ENCODE peak calls at places on chromosomes 1 and 21, in seven cellular contexts. Y is K562, Q is suprapubic skin, V is cardiac fibroblast, B is stomach, S is nephron progenitor cell, X is progenitor cell of endocrine pancreas. O is an unnamed sample.

GRCh38 chr21:33362044-33362555 is 37.3 kb downstream of the IFNAR1 start:
- DNase-seq in Y (no peak), Q (no peak), V (no peak), B (peak), S (peak), X (no peak), O (no peak)

GRCh38 chr1:59486595-59486994 is 189.7 kb downstream of the FGGY start:
- DNase-seq in Y (no peak), Q (no peak), V (peak), B (no peak), S (no peak), X (no peak), O (no peak)

GRCh38 chr1:210340751-210341328 is 12.1 kb downstream of the HHAT start:
- DNase-seq in Y (no peak), Q (no peak), V (no peak), B (no peak), S (no peak), X (no peak), O (no peak)

GRCh38 chr1:228031276-228031995 is 24.6 kb downstream of the WNT3A start:
- DNase-seq in Y (no peak), Q (peak), V (no peak), B (no peak), S (no peak), X (no peak), O (no peak)

GRCh38 chr21:38619865-38620513 is 121.7 kb upstream of the ERG start:
- DNase-seq in Y (no peak), Q (no peak), V (peak), B (no peak), S (no peak), X (no peak), O (no peak)

GRCh38 chr1:42439940-42440339 is 15.9 kb downstream of the ZMYND12 start:
- DNase-seq in Y (no peak), Q (no peak), V (peak), B (no peak), S (no peak), X (no peak), O (peak)

GRCh38 chr1:151920147-151920546 is 10.8 kb upstream of the THEM4 start:
- DNase-seq in Y (no peak), Q (no peak), V (no peak), B (no peak), S (no peak), X (no peak), O (no peak)

GRCh38 chr1:121483961-121484424 is 299.2 kb downstream of the SRGAP2C start:
- DNase-seq in Y (no peak), Q (no peak), V (peak), B (no peak), S (no peak), X (no peak), O (peak)

GRCh38 chr1:205013683-205014367 is 29.2 kb upstream of the CNTN2 start:
- DNase-seq in Y (no peak), Q (no peak), V (peak), B (peak), S (no peak), X (no peak), O (no peak)

GRCh38 chr1:39609618-39610331 is 29.7 kb downstream of the HEYL start:
- DNase-seq in Y (peak), Q (peak), V (peak), B (peak), S (peak), X (peak), O (peak)

GRCh38 chr21:44874240-44874496 is 678 bp upstream of the PTTG1IP start:
- DNase-seq in Y (no peak), Q (no peak), V (peak), B (no peak), S (no peak), X (no peak), O (no peak)

GRCh38 chr1:180544050-180544449 is 14.7 kb upstream of the OVAAL start:
- DNase-seq in Y (no peak), Q (no peak), V (no peak), B (no peak), S (no peak), X (no peak), O (no peak)

GRCh38 chr21:45408271-45408791 is 3.4 kb downstream of the COL18A1 start:
- DNase-seq in Y (no peak), Q (no peak), V (no peak), B (no peak), S (no peak), X (no peak), O (no peak)

GRCh38 chr1:58620926-58621325 is 43.9 kb upstream of the TACSTD2 start:
- DNase-seq in Y (no peak), Q (no peak), V (peak), B (no peak), S (no peak), X (no peak), O (no peak)

GRCh38 chr1:162248854-162249535 is 127.7 kb downstream of the SPATA46 start:
- DNase-seq in Y (no peak), Q (no peak), V (peak), B (no peak), S (no peak), X (no peak), O (no peak)

GRCh38 chr1:31669786-31670582 is 25.3 kb upstream of the PEF1 start:
- DNase-seq in Y (peak), Q (peak), V (peak), B (peak), S (no peak), X (no peak), O (peak)

GRCh38 chr1:168288311-168289052 is 7.8 kb downstream of the TBX19 start:
- DNase-seq in Y (no peak), Q (no peak), V (peak), B (no peak), S (no peak), X (no peak), O (no peak)

GRCh38 chr1:34316773-34317172 is 140.1 kb downstream of the C1orf94 start:
- DNase-seq in Y (no peak), Q (no peak), V (no peak), B (no peak), S (no peak), X (no peak), O (no peak)

GRCh38 chr1:203146042-203146369 is 18.5 kb downstream of the ADORA1 start:
- DNase-seq in Y (no peak), Q (no peak), V (no peak), B (no peak), S (no peak), X (no peak), O (no peak)

GRCh38 chr1:160260436-160261382 is 1.6 kb downstream of the DCAF8 start:
- DNase-seq in Y (no peak), Q (no peak), V (peak), B (no peak), S (peak), X (no peak), O (peak)

GRCh38 chr1:17232759-17233661 is 15.9 kb upstream of the PADI3 start:
- DNase-seq in Y (no peak), Q (no peak), V (peak), B (no peak), S (no peak), X (no peak), O (peak)

GRCh38 chr21:41507521-41508414 is at the start of gene TMPRSS2:
- DNase-seq in Y (no peak), Q (no peak), V (no peak), B (peak), S (peak), X (peak), O (no peak)

GRCh38 chr1:221979461-221980032 is 237.7 kb upstream of the DUSP10 start:
- DNase-seq in Y (peak), Q (no peak), V (no peak), B (no peak), S (no peak), X (no peak), O (peak)

GRCh38 chr1:153379591-153379990 is 4.2 kb upstream of the S100A12 start:
- DNase-seq in Y (no peak), Q (peak), V (no peak), B (no peak), S (no peak), X (no peak), O (no peak)

GRCh38 chr1:70353641-70354331 is 736 bp downstream of the ANKRD13C start:
- DNase-seq in Y (peak), Q (peak), V (peak), B (no peak), S (peak), X (peak), O (peak)

GRCh38 chr21:45370575-45370974 is 34.4 kb upstream of the COL18A1 start:
- DNase-seq in Y (no peak), Q (no peak), V (no peak), B (no peak), S (no peak), X (no peak), O (no peak)

GRCh38 chr1:45403298-45404079 is 63.2 kb upstream of the MUTYH start:
- DNase-seq in Y (no peak), Q (no peak), V (no peak), B (no peak), S (no peak), X (no peak), O (peak)

GRCh38 chr1:27356628-27357280 is 10.0 kb downstream of the MAP3K6 start:
- DNase-seq in Y (no peak), Q (no peak), V (no peak), B (peak), S (no peak), X (no peak), O (no peak)

GRCh38 chr1:218425647-218426342 is 80.7 kb downstream of the TGFB2 start:
- DNase-seq in Y (no peak), Q (no peak), V (peak), B (no peak), S (no peak), X (no peak), O (peak)

GRCh38 chr1:966603-967295 is 467 bp downstream of the PLEKHN1 start:
- DNase-seq in Y (peak), Q (no peak), V (peak), B (peak), S (peak), X (no peak), O (peak)

GRCh38 chr1:194829492-194829891 is 1643.1 kb upstream of the B3GALT2 start:
- DNase-seq in Y (no peak), Q (no peak), V (no peak), B (no peak), S (no peak), X (no peak), O (no peak)

GRCh38 chr21:16084776-16085364 is 355.1 kb downstream of the USP25 start:
- DNase-seq in Y (no peak), Q (peak), V (peak), B (no peak), S (no peak), X (no peak), O (no peak)

GRCh38 chr1:22256213-22256512 is 113.3 kb upstream of the WNT4 start:
- DNase-seq in Y (no peak), Q (no peak), V (no peak), B (no peak), S (no peak), X (no peak), O (no peak)

GRCh38 chr1:198556969-198557368 is 16.5 kb upstream of the ATP6V1G3 start:
- DNase-seq in Y (no peak), Q (no peak), V (no peak), B (peak), S (no peak), X (no peak), O (no peak)

GRCh38 chr1:118918230-118918939 is 69.8 kb downstream of the TBX15 start:
- DNase-seq in Y (no peak), Q (no peak), V (no peak), B (no peak), S (no peak), X (no peak), O (no peak)

GRCh38 chr1:110163591-110163990 is 13.3 kb downstream of the SLC6A17 start:
- DNase-seq in Y (no peak), Q (no peak), V (no peak), B (no peak), S (no peak), X (no peak), O (no peak)

GRCh38 chr1:7356079-7356478 is 415.0 kb upstream of the VAMP3 start:
- DNase-seq in Y (no peak), Q (no peak), V (no peak), B (no peak), S (no peak), X (no peak), O (no peak)

GRCh38 chr1:155091071-155092051 is 12.7 kb downstream of the EFNA3 start:
- DNase-seq in Y (peak), Q (peak), V (peak), B (peak), S (peak), X (peak), O (peak)

GRCh38 chr21:40846057-40846456 is 901 bp downstream of the DSCAM start:
- DNase-seq in Y (no peak), Q (no peak), V (no peak), B (no peak), S (no peak), X (no peak), O (no peak)

DNA sequence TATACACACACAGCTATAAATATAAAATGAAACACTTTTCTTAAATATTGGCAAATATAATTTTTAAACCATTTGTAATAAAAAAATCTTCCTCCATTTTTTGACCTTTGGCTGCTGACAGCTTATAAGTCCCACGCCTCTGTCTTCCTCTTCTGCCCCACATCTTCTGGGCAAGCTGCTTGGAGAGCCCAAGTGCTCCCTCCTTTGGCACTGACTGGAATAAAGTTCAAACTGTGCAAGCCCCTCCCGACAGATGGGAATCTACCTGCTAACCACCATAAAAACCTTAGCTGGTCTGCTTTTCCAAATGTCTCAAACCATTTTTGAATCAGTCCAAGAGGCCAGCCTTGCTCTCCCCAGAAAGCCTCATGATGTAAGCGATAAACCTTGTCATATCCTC is 99.7 kb downstream of the SNX7 start:
- DNase-seq in Y (no peak), Q (no peak), V (peak), B (no peak), S (no peak), X (no peak), O (no peak)
- TF ChIP-seq CTCF in Y (no peak), Q (no peak), V (no peak), B (no peak), S (no peak), X (peak), O (no peak)

DNA sequence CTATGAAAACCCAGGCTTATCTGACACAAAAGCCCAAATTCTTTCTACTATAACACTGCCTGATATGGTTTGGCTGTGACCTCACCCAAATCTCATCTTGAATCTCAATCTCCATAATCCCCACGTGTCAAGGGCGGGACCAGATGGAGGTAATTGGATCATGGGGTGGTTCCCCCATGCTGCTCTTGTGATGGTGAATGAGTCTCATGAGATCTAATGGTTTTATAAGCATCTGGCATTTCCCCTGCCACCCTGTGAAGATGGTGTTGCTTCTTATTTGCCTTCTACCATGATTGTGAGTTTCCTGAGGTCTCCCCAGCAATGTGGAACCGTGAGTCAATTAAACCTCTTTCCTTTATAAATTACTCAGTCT is 123.3 kb upstream of the USP24 start:
- DNase-seq in Y (no peak), Q (no peak), V (peak), B (no peak), S (no peak), X (no peak), O (no peak)
- TF ChIP-seq CTCF in Y (no peak), Q (no peak), V (no peak), B (no peak), S (no peak), X (no peak), O (no peak)

DNA sequence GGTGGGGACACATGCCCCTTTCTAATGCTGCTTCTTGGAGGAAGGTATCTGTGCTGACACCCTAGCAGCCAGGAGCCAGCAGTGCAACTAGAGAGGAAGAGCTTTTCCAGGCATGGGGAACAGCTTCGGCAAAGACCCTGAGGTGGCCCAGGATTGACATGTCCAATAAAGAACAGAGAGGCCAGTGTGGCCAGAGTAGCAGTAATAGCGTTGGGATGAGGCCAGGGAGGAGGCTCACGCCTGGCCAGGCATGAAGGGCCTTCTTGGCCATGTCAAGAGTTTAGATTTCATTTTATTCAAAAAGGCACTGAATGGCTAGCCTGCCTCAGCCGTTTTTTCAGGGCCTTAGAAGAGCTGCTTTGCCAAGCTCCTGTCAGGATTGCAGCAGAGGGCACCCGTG is 16.3 kb upstream of the ADAMTSL4 start:
- DNase-seq in Y (no peak), Q (no peak), V (no peak), B (no peak), S (no peak), X (no peak), O (no peak)
- TF ChIP-seq CTCF in Y (no peak), Q (no peak), V (no peak), B (no peak), S (no peak), X (peak), O (peak)

DNA sequence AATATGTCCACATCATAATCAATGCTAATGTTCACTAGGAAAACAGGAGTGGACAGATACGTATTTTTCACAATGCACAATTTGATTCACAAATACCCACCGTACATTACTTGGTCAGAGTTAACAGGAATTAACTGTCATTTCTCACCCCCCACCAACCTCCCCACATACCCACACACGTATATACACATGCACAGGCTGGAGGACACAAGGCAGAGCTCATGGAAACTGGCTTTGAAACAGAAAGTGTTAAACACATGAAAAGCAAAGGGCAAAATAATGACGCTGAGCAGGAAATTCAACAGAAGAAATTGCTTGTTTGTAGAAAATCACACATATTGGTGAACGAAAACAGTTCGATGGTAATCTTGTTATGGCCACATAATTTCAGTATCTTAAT is 188.4 kb upstream of the DMRTA2 start:
- DNase-seq in Y (no peak), Q (no peak), V (no peak), B (no peak), S (no peak), X (no peak), O (no peak)
- TF ChIP-seq CTCF in Y (no peak), Q (no peak), V (no peak), B (no peak), S (no peak), X (no peak), O (no peak)

GRCh38 chr1:6035719-6036118 is 10.0 kb upstream of the KCNAB2 start:
- DNase-seq in Y (no peak), Q (no peak), V (no peak), B (no peak), S (no peak), X (no peak), O (no peak)
- TF ChIP-seq CTCF in Y (peak), Q (no peak), V (no peak), B (no peak), S (no peak), X (no peak), O (no peak)

GRCh38 chr1:55426619-55427018 is 211.5 kb upstream of the USP24 start:
- DNase-seq in Y (no peak), Q (no peak), V (no peak), B (no peak), S (no peak), X (no peak), O (no peak)
- TF ChIP-seq CTCF in Y (no peak), Q (no peak), V (no peak), B (no peak), S (no peak), X (no peak), O (no peak)

DNA sequence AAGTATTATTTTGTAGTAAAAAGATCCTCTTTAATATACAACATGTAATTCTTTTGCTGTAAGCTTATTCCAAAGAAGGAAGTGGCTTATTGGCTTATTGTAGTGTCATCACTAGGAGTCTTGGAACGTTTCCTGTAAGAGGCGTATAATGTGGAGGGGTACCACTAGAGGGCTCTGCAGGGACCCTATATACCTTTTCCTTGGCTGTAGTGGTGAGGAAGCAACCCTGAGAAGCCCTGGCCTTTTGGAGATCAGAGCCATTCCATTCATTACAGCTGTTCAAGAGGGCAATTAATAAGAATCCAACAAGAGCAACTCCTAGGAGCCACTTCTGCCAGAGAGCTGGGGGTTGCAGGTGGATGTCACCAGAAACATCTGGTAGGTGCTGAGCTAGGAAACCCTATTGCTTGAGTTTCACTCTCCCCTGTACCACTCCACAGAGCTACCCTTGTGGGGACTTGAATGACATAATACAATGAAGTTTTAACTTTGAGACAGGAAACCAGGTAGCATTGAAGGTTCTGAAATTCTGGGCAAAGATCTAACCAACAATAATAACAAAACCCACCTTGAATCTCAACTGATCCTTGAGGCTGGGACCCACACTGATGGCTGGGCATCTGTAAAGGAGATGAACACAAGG is 160.4 kb upstream of the COA6 start:
- DNase-seq in Y (peak), Q (no peak), V (peak), B (no peak), S (no peak), X (no peak), O (peak)
- TF ChIP-seq CTCF in Y (peak), Q (no peak), V (peak), B (no peak), S (peak), X (peak), O (peak)

GRCh38 chr1:174053826-174054225 is 31.7 kb upstream of the RC3H1 start:
- DNase-seq in Y (no peak), Q (no peak), V (no peak), B (no peak), S (no peak), X (no peak), O (no peak)
- TF ChIP-seq CTCF in Y (no peak), Q (no peak), V (no peak), B (no peak), S (no peak), X (no peak), O (no peak)

GRCh38 chr1:98260839-98261238 is 340.0 kb upstream of the DPYD start:
- DNase-seq in Y (no peak), Q (no peak), V (no peak), B (no peak), S (no peak), X (no peak), O (no peak)
- TF ChIP-seq CTCF in Y (no peak), Q (no peak), V (peak), B (no peak), S (peak), X (no peak), O (no peak)

DNA sequence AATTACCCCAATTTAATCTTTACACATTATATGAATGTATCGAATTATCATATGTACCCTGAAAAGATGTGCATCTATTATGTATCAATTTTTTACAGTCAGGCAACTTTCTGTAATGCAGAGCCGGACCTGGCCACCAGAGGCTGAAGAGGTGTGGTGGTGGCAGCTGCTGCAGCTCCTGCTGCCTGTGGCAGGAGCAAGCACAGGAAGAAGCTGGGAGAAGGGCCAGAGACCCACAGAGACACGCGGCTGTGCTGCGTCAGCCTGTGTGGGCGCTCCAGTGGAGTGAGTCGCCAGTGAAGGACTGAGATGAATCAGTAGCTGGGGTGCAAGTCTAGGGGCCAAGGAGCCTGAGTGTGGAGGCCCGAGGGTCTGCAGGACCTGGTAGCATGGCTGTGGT is 74.3 kb upstream of the COG2 start:
- DNase-seq in Y (no peak), Q (no peak), V (peak), B (peak), S (no peak), X (no peak), O (peak)
- TF ChIP-seq CTCF in Y (peak), Q (no peak), V (no peak), B (no peak), S (peak), X (peak), O (peak)

O was measured in RWPE1.